ENCODE peak calls at places on chromosomes 3 and 15, in nine cellular contexts. One of them, this sample, is unnamed.
A peak's percentile ranks its signal among the peaks of the same experiment; 100 is the strongest.

GRCh38 chr3:9721015-9721697 is 10.4 kb upstream of the BRPF1 start:
- DNase-seq in iris pigment epithelial cell: peak; percentile 32
- DNase-seq in IMR-90: peak; percentile 37
- DNase-seq in activated T-helper 9 cell treated with anti-CD3 and anti-CD28 coated beads, Interleukin-2, amount 50 U/mL, for 16 hours: no peak
- DNase-seq in coronary artery: no peak
- DNase-seq in aorta: no peak
- DNase-seq in stimulated activated CD4-positive, alpha-beta T cell treated with anti-CD3 and anti-CD28 coated beads, Interleukin-12 subunit alpha, Interleukin-12 subunit beta, amount 100 ng/mL, for 24 hours: no peak
- DNase-seq in GOT3: no peak
- DNase-seq in cardiac muscle cell: no peak
- DNase-seq in this sample: no peak

GRCh38 chr3:123843668-123844067 is 40.5 kb downstream of the MYLK start:
- DNase-seq in iris pigment epithelial cell: peak; percentile 61
- DNase-seq in IMR-90: peak; percentile 72
- DNase-seq in activated T-helper 9 cell treated with anti-CD3 and anti-CD28 coated beads, Interleukin-2, amount 50 U/mL, for 16 hours: no peak
- DNase-seq in coronary artery: no peak
- DNase-seq in aorta: no peak
- DNase-seq in stimulated activated CD4-positive, alpha-beta T cell treated with anti-CD3 and anti-CD28 coated beads, Interleukin-12 subunit alpha, Interleukin-12 subunit beta, amount 100 ng/mL, for 24 hours: no peak
- DNase-seq in GOT3: no peak
- DNase-seq in cardiac muscle cell: peak; percentile 25
- DNase-seq in this sample: no peak

GRCh38 chr15:80780416-80781221 is 1.4 kb downstream of the CEMIP start:
- DNase-seq in iris pigment epithelial cell: peak; percentile 67
- DNase-seq in IMR-90: peak; percentile 62
- DNase-seq in activated T-helper 9 cell treated with anti-CD3 and anti-CD28 coated beads, Interleukin-2, amount 50 U/mL, for 16 hours: no peak
- DNase-seq in coronary artery: no peak
- DNase-seq in aorta: peak; percentile 74
- DNase-seq in stimulated activated CD4-positive, alpha-beta T cell treated with anti-CD3 and anti-CD28 coated beads, Interleukin-12 subunit alpha, Interleukin-12 subunit beta, amount 100 ng/mL, for 24 hours: no peak
- DNase-seq in GOT3: no peak
- DNase-seq in cardiac muscle cell: peak; percentile 74
- DNase-seq in this sample: peak; percentile 38

GRCh38 chr3:40864146-40864782 is 335.0 kb upstream of the CTNNB1 start:
- DNase-seq in iris pigment epithelial cell: no peak
- DNase-seq in IMR-90: no peak
- DNase-seq in activated T-helper 9 cell treated with anti-CD3 and anti-CD28 coated beads, Interleukin-2, amount 50 U/mL, for 16 hours: no peak
- DNase-seq in coronary artery: no peak
- DNase-seq in aorta: no peak
- DNase-seq in stimulated activated CD4-positive, alpha-beta T cell treated with anti-CD3 and anti-CD28 coated beads, Interleukin-12 subunit alpha, Interleukin-12 subunit beta, amount 100 ng/mL, for 24 hours: no peak
- DNase-seq in GOT3: no peak
- DNase-seq in cardiac muscle cell: peak; percentile 50
- DNase-seq in this sample: no peak

GRCh38 chr3:53069422-53070068 is 23.7 kb upstream of the SFMBT1 start:
- DNase-seq in iris pigment epithelial cell: no peak
- DNase-seq in IMR-90: peak; percentile 12
- DNase-seq in activated T-helper 9 cell treated with anti-CD3 and anti-CD28 coated beads, Interleukin-2, amount 50 U/mL, for 16 hours: no peak
- DNase-seq in coronary artery: peak; percentile 45
- DNase-seq in aorta: peak; percentile 10
- DNase-seq in stimulated activated CD4-positive, alpha-beta T cell treated with anti-CD3 and anti-CD28 coated beads, Interleukin-12 subunit alpha, Interleukin-12 subunit beta, amount 100 ng/mL, for 24 hours: no peak
- DNase-seq in GOT3: no peak
- DNase-seq in cardiac muscle cell: peak; percentile 23
- DNase-seq in this sample: no peak

GRCh38 chr15:97189152-97189551 is 771.4 kb upstream of the ARRDC4 start:
- DNase-seq in iris pigment epithelial cell: peak; percentile 9
- DNase-seq in IMR-90: no peak
- DNase-seq in activated T-helper 9 cell treated with anti-CD3 and anti-CD28 coated beads, Interleukin-2, amount 50 U/mL, for 16 hours: no peak
- DNase-seq in coronary artery: no peak
- DNase-seq in aorta: no peak
- DNase-seq in stimulated activated CD4-positive, alpha-beta T cell treated with anti-CD3 and anti-CD28 coated beads, Interleukin-12 subunit alpha, Interleukin-12 subunit beta, amount 100 ng/mL, for 24 hours: no peak
- DNase-seq in GOT3: no peak
- DNase-seq in cardiac muscle cell: no peak
- DNase-seq in this sample: no peak

GRCh38 chr3:123660900-123661299 is 76.0 kb upstream of the HACD2 start:
- DNase-seq in iris pigment epithelial cell: peak; percentile 98
- DNase-seq in IMR-90: peak; percentile 98
- DNase-seq in activated T-helper 9 cell treated with anti-CD3 and anti-CD28 coated beads, Interleukin-2, amount 50 U/mL, for 16 hours: no peak
- DNase-seq in coronary artery: peak; percentile 98
- DNase-seq in aorta: peak; percentile 97
- DNase-seq in stimulated activated CD4-positive, alpha-beta T cell treated with anti-CD3 and anti-CD28 coated beads, Interleukin-12 subunit alpha, Interleukin-12 subunit beta, amount 100 ng/mL, for 24 hours: no peak
- DNase-seq in GOT3: peak; percentile 73
- DNase-seq in cardiac muscle cell: peak; percentile 100
- DNase-seq in this sample: no peak

GRCh38 chr3:172153335-172153861 is 114.0 kb downstream of the FNDC3B start:
- DNase-seq in iris pigment epithelial cell: peak; percentile 99
- DNase-seq in IMR-90: peak; percentile 99
- DNase-seq in activated T-helper 9 cell treated with anti-CD3 and anti-CD28 coated beads, Interleukin-2, amount 50 U/mL, for 16 hours: peak; percentile 6
- DNase-seq in coronary artery: peak; percentile 98
- DNase-seq in aorta: peak; percentile 95
- DNase-seq in stimulated activated CD4-positive, alpha-beta T cell treated with anti-CD3 and anti-CD28 coated beads, Interleukin-12 subunit alpha, Interleukin-12 subunit beta, amount 100 ng/mL, for 24 hours: peak; percentile 31
- DNase-seq in GOT3: peak; percentile 67
- DNase-seq in cardiac muscle cell: peak; percentile 99
- DNase-seq in this sample: no peak

GRCh38 chr3:139267300-139268246 is 76.2 kb upstream of the MRPS22 start:
- DNase-seq in iris pigment epithelial cell: no peak
- DNase-seq in IMR-90: no peak
- DNase-seq in activated T-helper 9 cell treated with anti-CD3 and anti-CD28 coated beads, Interleukin-2, amount 50 U/mL, for 16 hours: no peak
- DNase-seq in coronary artery: peak; percentile 52
- DNase-seq in aorta: no peak
- DNase-seq in stimulated activated CD4-positive, alpha-beta T cell treated with anti-CD3 and anti-CD28 coated beads, Interleukin-12 subunit alpha, Interleukin-12 subunit beta, amount 100 ng/mL, for 24 hours: no peak
- DNase-seq in GOT3: no peak
- DNase-seq in cardiac muscle cell: no peak
- DNase-seq in this sample: no peak

GRCh38 chr3:113436794-113437193 is 4.5 kb downstream of the CFAP44 start:
- DNase-seq in iris pigment epithelial cell: peak; percentile 81
- DNase-seq in IMR-90: peak; percentile 86
- DNase-seq in activated T-helper 9 cell treated with anti-CD3 and anti-CD28 coated beads, Interleukin-2, amount 50 U/mL, for 16 hours: no peak
- DNase-seq in coronary artery: no peak
- DNase-seq in aorta: no peak
- DNase-seq in stimulated activated CD4-positive, alpha-beta T cell treated with anti-CD3 and anti-CD28 coated beads, Interleukin-12 subunit alpha, Interleukin-12 subunit beta, amount 100 ng/mL, for 24 hours: no peak
- DNase-seq in GOT3: no peak
- DNase-seq in cardiac muscle cell: peak; percentile 26
- DNase-seq in this sample: no peak

GRCh38 chr3:125357032-125357658 is 18.0 kb downstream of the ZNF148 start:
- DNase-seq in iris pigment epithelial cell: peak; percentile 47
- DNase-seq in IMR-90: peak; percentile 36
- DNase-seq in activated T-helper 9 cell treated with anti-CD3 and anti-CD28 coated beads, Interleukin-2, amount 50 U/mL, for 16 hours: peak; percentile 16
- DNase-seq in coronary artery: peak; percentile 76
- DNase-seq in aorta: peak; percentile 72
- DNase-seq in stimulated activated CD4-positive, alpha-beta T cell treated with anti-CD3 and anti-CD28 coated beads, Interleukin-12 subunit alpha, Interleukin-12 subunit beta, amount 100 ng/mL, for 24 hours: peak; percentile 44
- DNase-seq in GOT3: no peak
- DNase-seq in cardiac muscle cell: peak; percentile 44
- DNase-seq in this sample: no peak

GRCh38 chr3:140767536-140767935 is 89.7 kb downstream of the TRIM42 start:
- DNase-seq in iris pigment epithelial cell: no peak
- DNase-seq in IMR-90: no peak
- DNase-seq in activated T-helper 9 cell treated with anti-CD3 and anti-CD28 coated beads, Interleukin-2, amount 50 U/mL, for 16 hours: no peak
- DNase-seq in coronary artery: no peak
- DNase-seq in aorta: no peak
- DNase-seq in stimulated activated CD4-positive, alpha-beta T cell treated with anti-CD3 and anti-CD28 coated beads, Interleukin-12 subunit alpha, Interleukin-12 subunit beta, amount 100 ng/mL, for 24 hours: no peak
- DNase-seq in GOT3: no peak
- DNase-seq in cardiac muscle cell: no peak
- DNase-seq in this sample: no peak

GRCh38 chr3:123324880-123325765 is 123.4 kb downstream of the SEC22A start:
- DNase-seq in iris pigment epithelial cell: no peak
- DNase-seq in IMR-90: no peak
- DNase-seq in activated T-helper 9 cell treated with anti-CD3 and anti-CD28 coated beads, Interleukin-2, amount 50 U/mL, for 16 hours: no peak
- DNase-seq in coronary artery: no peak
- DNase-seq in aorta: no peak
- DNase-seq in stimulated activated CD4-positive, alpha-beta T cell treated with anti-CD3 and anti-CD28 coated beads, Interleukin-12 subunit alpha, Interleukin-12 subunit beta, amount 100 ng/mL, for 24 hours: no peak
- DNase-seq in GOT3: no peak
- DNase-seq in cardiac muscle cell: no peak
- DNase-seq in this sample: no peak

GRCh38 chr15:93235926-93236781 is 147.1 kb upstream of the RGMA start:
- DNase-seq in iris pigment epithelial cell: no peak
- DNase-seq in IMR-90: no peak
- DNase-seq in activated T-helper 9 cell treated with anti-CD3 and anti-CD28 coated beads, Interleukin-2, amount 50 U/mL, for 16 hours: no peak
- DNase-seq in coronary artery: no peak
- DNase-seq in aorta: peak; percentile 81
- DNase-seq in stimulated activated CD4-positive, alpha-beta T cell treated with anti-CD3 and anti-CD28 coated beads, Interleukin-12 subunit alpha, Interleukin-12 subunit beta, amount 100 ng/mL, for 24 hours: no peak
- DNase-seq in GOT3: no peak
- DNase-seq in cardiac muscle cell: no peak
- DNase-seq in this sample: no peak

GRCh38 chr3:105470851-105471250 is 104.1 kb downstream of the ALCAM start:
- DNase-seq in iris pigment epithelial cell: no peak
- DNase-seq in IMR-90: peak; percentile 17
- DNase-seq in activated T-helper 9 cell treated with anti-CD3 and anti-CD28 coated beads, Interleukin-2, amount 50 U/mL, for 16 hours: no peak
- DNase-seq in coronary artery: no peak
- DNase-seq in aorta: no peak
- DNase-seq in stimulated activated CD4-positive, alpha-beta T cell treated with anti-CD3 and anti-CD28 coated beads, Interleukin-12 subunit alpha, Interleukin-12 subunit beta, amount 100 ng/mL, for 24 hours: no peak
- DNase-seq in GOT3: no peak
- DNase-seq in cardiac muscle cell: no peak
- DNase-seq in this sample: no peak

GRCh38 chr3:161042023-161042501 is 63.1 kb downstream of the B3GALNT1 start:
- DNase-seq in iris pigment epithelial cell: peak; percentile 52
- DNase-seq in IMR-90: no peak
- DNase-seq in activated T-helper 9 cell treated with anti-CD3 and anti-CD28 coated beads, Interleukin-2, amount 50 U/mL, for 16 hours: no peak
- DNase-seq in coronary artery: no peak
- DNase-seq in aorta: no peak
- DNase-seq in stimulated activated CD4-positive, alpha-beta T cell treated with anti-CD3 and anti-CD28 coated beads, Interleukin-12 subunit alpha, Interleukin-12 subunit beta, amount 100 ng/mL, for 24 hours: no peak
- DNase-seq in GOT3: no peak
- DNase-seq in cardiac muscle cell: no peak
- DNase-seq in this sample: no peak

GRCh38 chr3:52777959-52778805 is 783 bp downstream of the ITIH1 start:
- DNase-seq in iris pigment epithelial cell: no peak
- DNase-seq in IMR-90: no peak
- DNase-seq in activated T-helper 9 cell treated with anti-CD3 and anti-CD28 coated beads, Interleukin-2, amount 50 U/mL, for 16 hours: no peak
- DNase-seq in coronary artery: no peak
- DNase-seq in aorta: no peak
- DNase-seq in stimulated activated CD4-positive, alpha-beta T cell treated with anti-CD3 and anti-CD28 coated beads, Interleukin-12 subunit alpha, Interleukin-12 subunit beta, amount 100 ng/mL, for 24 hours: no peak
- DNase-seq in GOT3: no peak
- DNase-seq in cardiac muscle cell: no peak
- DNase-seq in this sample: no peak

GRCh38 chr15:73809728-73810501 is 56.8 kb upstream of the INSYN1 start:
- DNase-seq in iris pigment epithelial cell: no peak
- DNase-seq in IMR-90: no peak
- DNase-seq in activated T-helper 9 cell treated with anti-CD3 and anti-CD28 coated beads, Interleukin-2, amount 50 U/mL, for 16 hours: no peak
- DNase-seq in coronary artery: no peak
- DNase-seq in aorta: no peak
- DNase-seq in stimulated activated CD4-positive, alpha-beta T cell treated with anti-CD3 and anti-CD28 coated beads, Interleukin-12 subunit alpha, Interleukin-12 subunit beta, amount 100 ng/mL, for 24 hours: no peak
- DNase-seq in GOT3: no peak
- DNase-seq in cardiac muscle cell: no peak
- DNase-seq in this sample: no peak

GRCh38 chr3:69500604-69501003 is 114.7 kb upstream of the FRMD4B start:
- DNase-seq in iris pigment epithelial cell: no peak
- DNase-seq in IMR-90: no peak
- DNase-seq in activated T-helper 9 cell treated with anti-CD3 and anti-CD28 coated beads, Interleukin-2, amount 50 U/mL, for 16 hours: no peak
- DNase-seq in coronary artery: no peak
- DNase-seq in aorta: peak; percentile 72
- DNase-seq in stimulated activated CD4-positive, alpha-beta T cell treated with anti-CD3 and anti-CD28 coated beads, Interleukin-12 subunit alpha, Interleukin-12 subunit beta, amount 100 ng/mL, for 24 hours: no peak
- DNase-seq in GOT3: no peak
- DNase-seq in cardiac muscle cell: no peak
- DNase-seq in this sample: no peak

GRCh38 chr15:90212221-90213079 is 11.3 kb downstream of the SEMA4B start:
- DNase-seq in iris pigment epithelial cell: no peak
- DNase-seq in IMR-90: no peak
- DNase-seq in activated T-helper 9 cell treated with anti-CD3 and anti-CD28 coated beads, Interleukin-2, amount 50 U/mL, for 16 hours: no peak
- DNase-seq in coronary artery: no peak
- DNase-seq in aorta: peak; percentile 49
- DNase-seq in stimulated activated CD4-positive, alpha-beta T cell treated with anti-CD3 and anti-CD28 coated beads, Interleukin-12 subunit alpha, Interleukin-12 subunit beta, amount 100 ng/mL, for 24 hours: no peak
- DNase-seq in GOT3: no peak
- DNase-seq in cardiac muscle cell: no peak
- DNase-seq in this sample: no peak

GRCh38 chr3:12574656-12575055 is 17.8 kb downstream of the MKRN2 start:
- DNase-seq in iris pigment epithelial cell: no peak
- DNase-seq in IMR-90: no peak
- DNase-seq in activated T-helper 9 cell treated with anti-CD3 and anti-CD28 coated beads, Interleukin-2, amount 50 U/mL, for 16 hours: no peak
- DNase-seq in coronary artery: no peak
- DNase-seq in aorta: no peak
- DNase-seq in stimulated activated CD4-positive, alpha-beta T cell treated with anti-CD3 and anti-CD28 coated beads, Interleukin-12 subunit alpha, Interleukin-12 subunit beta, amount 100 ng/mL, for 24 hours: no peak
- DNase-seq in GOT3: no peak
- DNase-seq in cardiac muscle cell: peak; percentile 49
- DNase-seq in this sample: no peak

GRCh38 chr3:133855772-133856171 is 39.9 kb downstream of the RAB6B start:
- DNase-seq in iris pigment epithelial cell: peak; percentile 10
- DNase-seq in IMR-90: peak; percentile 12
- DNase-seq in activated T-helper 9 cell treated with anti-CD3 and anti-CD28 coated beads, Interleukin-2, amount 50 U/mL, for 16 hours: no peak
- DNase-seq in coronary artery: no peak
- DNase-seq in aorta: no peak
- DNase-seq in stimulated activated CD4-positive, alpha-beta T cell treated with anti-CD3 and anti-CD28 coated beads, Interleukin-12 subunit alpha, Interleukin-12 subunit beta, amount 100 ng/mL, for 24 hours: no peak
- DNase-seq in GOT3: peak; percentile 8
- DNase-seq in cardiac muscle cell: peak; percentile 14
- DNase-seq in this sample: no peak

GRCh38 chr15:71538922-71539321 is 271.4 kb upstream of the NR2E3 start:
- DNase-seq in iris pigment epithelial cell: no peak
- DNase-seq in IMR-90: no peak
- DNase-seq in activated T-helper 9 cell treated with anti-CD3 and anti-CD28 coated beads, Interleukin-2, amount 50 U/mL, for 16 hours: no peak
- DNase-seq in coronary artery: no peak
- DNase-seq in aorta: no peak
- DNase-seq in stimulated activated CD4-positive, alpha-beta T cell treated with anti-CD3 and anti-CD28 coated beads, Interleukin-12 subunit alpha, Interleukin-12 subunit beta, amount 100 ng/mL, for 24 hours: no peak
- DNase-seq in GOT3: no peak
- DNase-seq in cardiac muscle cell: no peak
- DNase-seq in this sample: no peak

GRCh38 chr3:99637381-99638111 is 848 bp upstream of the COL8A1 start:
- DNase-seq in iris pigment epithelial cell: peak; percentile 88
- DNase-seq in IMR-90: peak; percentile 90
- DNase-seq in activated T-helper 9 cell treated with anti-CD3 and anti-CD28 coated beads, Interleukin-2, amount 50 U/mL, for 16 hours: no peak
- DNase-seq in coronary artery: peak; percentile 76
- DNase-seq in aorta: no peak
- DNase-seq in stimulated activated CD4-positive, alpha-beta T cell treated with anti-CD3 and anti-CD28 coated beads, Interleukin-12 subunit alpha, Interleukin-12 subunit beta, amount 100 ng/mL, for 24 hours: no peak
- DNase-seq in GOT3: no peak
- DNase-seq in cardiac muscle cell: peak; percentile 67
- DNase-seq in this sample: no peak

GRCh38 chr3:63492464-63492863 is 160.0 kb upstream of the SNTN start:
- DNase-seq in iris pigment epithelial cell: no peak
- DNase-seq in IMR-90: no peak
- DNase-seq in activated T-helper 9 cell treated with anti-CD3 and anti-CD28 coated beads, Interleukin-2, amount 50 U/mL, for 16 hours: no peak
- DNase-seq in coronary artery: no peak
- DNase-seq in aorta: no peak
- DNase-seq in stimulated activated CD4-positive, alpha-beta T cell treated with anti-CD3 and anti-CD28 coated beads, Interleukin-12 subunit alpha, Interleukin-12 subunit beta, amount 100 ng/mL, for 24 hours: no peak
- DNase-seq in GOT3: no peak
- DNase-seq in cardiac muscle cell: no peak
- DNase-seq in this sample: no peak

GRCh38 chr3:98763076-98763475 is at the start of gene ST3GAL6:
- DNase-seq in iris pigment epithelial cell: peak; percentile 89
- DNase-seq in IMR-90: peak; percentile 42
- DNase-seq in activated T-helper 9 cell treated with anti-CD3 and anti-CD28 coated beads, Interleukin-2, amount 50 U/mL, for 16 hours: no peak
- DNase-seq in coronary artery: no peak
- DNase-seq in aorta: peak; percentile 63
- DNase-seq in stimulated activated CD4-positive, alpha-beta T cell treated with anti-CD3 and anti-CD28 coated beads, Interleukin-12 subunit alpha, Interleukin-12 subunit beta, amount 100 ng/mL, for 24 hours: no peak
- DNase-seq in GOT3: no peak
- DNase-seq in cardiac muscle cell: peak; percentile 79
- DNase-seq in this sample: no peak